ENCODE peak calls at places on chromosomes 16 and 17, in six cellular contexts. One of them, this sample, is unnamed.

GRCh38 chr17:62009220-62009619 is 55.9 kb downstream of the MED13 start:
- DNase-seq in H7: no peak
- DNase-seq in fibroblast of the aortic adventitia: no peak
- DNase-seq in cardiac muscle cell: no peak
- DNase-seq in heart right ventricle: no peak
- DNase-seq in NT2/D1: no peak
- DNase-seq in this sample: no peak

GRCh38 chr16:79563919-79564318 is 36.6 kb downstream of the MAF start:
- DNase-seq in NT2/D1: peak; percentile 11
- DNase-seq in H7: no peak
- DNase-seq in cardiac muscle cell: peak; percentile 21
- DNase-seq in fibroblast of the aortic adventitia: no peak
- DNase-seq in heart right ventricle: no peak
- DNase-seq in this sample: no peak

GRCh38 chr16:66007717-66008116 is 358.8 kb upstream of the CDH5 start:
- DNase-seq in H7: no peak
- DNase-seq in cardiac muscle cell: no peak
- DNase-seq in heart right ventricle: no peak
- DNase-seq in fibroblast of the aortic adventitia: peak; percentile 85
- DNase-seq in NT2/D1: no peak
- DNase-seq in this sample: no peak

GRCh38 chr16:67926181-67926742 is 5.4 kb downstream of the CTRL start:
- DNase-seq in H7: peak; percentile 79
- DNase-seq in fibroblast of the aortic adventitia: peak; percentile 34
- DNase-seq in cardiac muscle cell: no peak
- DNase-seq in heart right ventricle: no peak
- DNase-seq in NT2/D1: no peak
- DNase-seq in this sample: no peak

GRCh38 chr17:78723001-78723796 is 58.9 kb downstream of the CYTH1 start:
- DNase-seq in cardiac muscle cell: peak; percentile 87
- DNase-seq in fibroblast of the aortic adventitia: peak; percentile 31
- DNase-seq in H7: peak; percentile 93
- DNase-seq in heart right ventricle: peak; percentile 55
- DNase-seq in NT2/D1: peak; percentile 57
- DNase-seq in this sample: no peak

GRCh38 chr16:66481943-66482390 is 54.9 kb downstream of the BEAN1 start:
- DNase-seq in cardiac muscle cell: no peak
- DNase-seq in NT2/D1: no peak
- DNase-seq in H7: no peak
- DNase-seq in fibroblast of the aortic adventitia: no peak
- DNase-seq in heart right ventricle: no peak
- DNase-seq in this sample: no peak

GRCh38 chr17:50767446-50767845 is at the start of gene ANKRD40CL:
- DNase-seq in cardiac muscle cell: no peak
- DNase-seq in heart right ventricle: no peak
- DNase-seq in fibroblast of the aortic adventitia: no peak
- DNase-seq in NT2/D1: no peak
- DNase-seq in H7: no peak
- DNase-seq in this sample: no peak

GRCh38 chr17:17538417-17539391 is 42.5 kb upstream of the RASD1 start:
- DNase-seq in fibroblast of the aortic adventitia: peak; percentile 8
- DNase-seq in heart right ventricle: no peak
- DNase-seq in H7: no peak
- DNase-seq in NT2/D1: no peak
- DNase-seq in cardiac muscle cell: peak; percentile 28
- DNase-seq in this sample: no peak

GRCh38 chr16:27596411-27596810 is 46.5 kb downstream of the KATNIP start:
- DNase-seq in cardiac muscle cell: no peak
- DNase-seq in heart right ventricle: no peak
- DNase-seq in NT2/D1: no peak
- DNase-seq in fibroblast of the aortic adventitia: no peak
- DNase-seq in H7: no peak
- DNase-seq in this sample: no peak

GRCh38 chr17:65193305-65194293 is 56.4 kb downstream of the RGS9 start:
- DNase-seq in cardiac muscle cell: no peak
- DNase-seq in NT2/D1: no peak
- DNase-seq in H7: no peak
- DNase-seq in fibroblast of the aortic adventitia: no peak
- DNase-seq in heart right ventricle: no peak
- DNase-seq in this sample: no peak

GRCh38 chr16:12081048-12081404 is 104.5 kb downstream of the SNX29 start:
- DNase-seq in H7: no peak
- DNase-seq in heart right ventricle: no peak
- DNase-seq in fibroblast of the aortic adventitia: no peak
- DNase-seq in cardiac muscle cell: no peak
- DNase-seq in NT2/D1: no peak
- DNase-seq in this sample: no peak

GRCh38 chr16:80932725-80933124 is 74.0 kb downstream of the CMC2 start:
- DNase-seq in heart right ventricle: peak; percentile 46
- DNase-seq in NT2/D1: no peak
- DNase-seq in H7: peak; percentile 39
- DNase-seq in fibroblast of the aortic adventitia: peak; percentile 95
- DNase-seq in cardiac muscle cell: no peak
- DNase-seq in this sample: peak; percentile 39

GRCh38 chr17:9470171-9470570 is 105.4 kb downstream of the STX8 start:
- DNase-seq in NT2/D1: no peak
- DNase-seq in heart right ventricle: no peak
- DNase-seq in fibroblast of the aortic adventitia: no peak
- DNase-seq in cardiac muscle cell: no peak
- DNase-seq in H7: no peak
- DNase-seq in this sample: no peak

GRCh38 chr17:57570740-57571344 is 174.3 kb downstream of the CCDC182 start:
- DNase-seq in H7: no peak
- DNase-seq in fibroblast of the aortic adventitia: peak; percentile 24
- DNase-seq in heart right ventricle: no peak
- DNase-seq in NT2/D1: no peak
- DNase-seq in cardiac muscle cell: no peak
- DNase-seq in this sample: no peak

GRCh38 chr17:47945529-47946508 is 4.4 kb downstream of the PNPO start:
- DNase-seq in H7: no peak
- DNase-seq in fibroblast of the aortic adventitia: no peak
- DNase-seq in cardiac muscle cell: no peak
- DNase-seq in heart right ventricle: no peak
- DNase-seq in NT2/D1: no peak
- DNase-seq in this sample: no peak

GRCh38 chr16:17362946-17363345 is 107.8 kb downstream of the XYLT1 start:
- DNase-seq in H7: no peak
- DNase-seq in cardiac muscle cell: no peak
- DNase-seq in heart right ventricle: no peak
- DNase-seq in NT2/D1: no peak
- DNase-seq in fibroblast of the aortic adventitia: no peak
- DNase-seq in this sample: no peak

GRCh38 chr16:17365211-17365541 is 105.6 kb downstream of the XYLT1 start:
- DNase-seq in cardiac muscle cell: no peak
- DNase-seq in NT2/D1: no peak
- DNase-seq in heart right ventricle: no peak
- DNase-seq in H7: no peak
- DNase-seq in fibroblast of the aortic adventitia: no peak
- DNase-seq in this sample: no peak

GRCh38 chr16:17365591-17366298 is 105.0 kb downstream of the XYLT1 start:
- DNase-seq in NT2/D1: no peak
- DNase-seq in fibroblast of the aortic adventitia: peak; percentile 76
- DNase-seq in cardiac muscle cell: no peak
- DNase-seq in heart right ventricle: no peak
- DNase-seq in H7: no peak
- DNase-seq in this sample: no peak

GRCh38 chr16:17366299-17366961 is 104.3 kb downstream of the XYLT1 start:
- DNase-seq in NT2/D1: no peak
- DNase-seq in heart right ventricle: no peak
- DNase-seq in cardiac muscle cell: no peak
- DNase-seq in H7: no peak
- DNase-seq in fibroblast of the aortic adventitia: no peak
- DNase-seq in this sample: no peak

DNA sequence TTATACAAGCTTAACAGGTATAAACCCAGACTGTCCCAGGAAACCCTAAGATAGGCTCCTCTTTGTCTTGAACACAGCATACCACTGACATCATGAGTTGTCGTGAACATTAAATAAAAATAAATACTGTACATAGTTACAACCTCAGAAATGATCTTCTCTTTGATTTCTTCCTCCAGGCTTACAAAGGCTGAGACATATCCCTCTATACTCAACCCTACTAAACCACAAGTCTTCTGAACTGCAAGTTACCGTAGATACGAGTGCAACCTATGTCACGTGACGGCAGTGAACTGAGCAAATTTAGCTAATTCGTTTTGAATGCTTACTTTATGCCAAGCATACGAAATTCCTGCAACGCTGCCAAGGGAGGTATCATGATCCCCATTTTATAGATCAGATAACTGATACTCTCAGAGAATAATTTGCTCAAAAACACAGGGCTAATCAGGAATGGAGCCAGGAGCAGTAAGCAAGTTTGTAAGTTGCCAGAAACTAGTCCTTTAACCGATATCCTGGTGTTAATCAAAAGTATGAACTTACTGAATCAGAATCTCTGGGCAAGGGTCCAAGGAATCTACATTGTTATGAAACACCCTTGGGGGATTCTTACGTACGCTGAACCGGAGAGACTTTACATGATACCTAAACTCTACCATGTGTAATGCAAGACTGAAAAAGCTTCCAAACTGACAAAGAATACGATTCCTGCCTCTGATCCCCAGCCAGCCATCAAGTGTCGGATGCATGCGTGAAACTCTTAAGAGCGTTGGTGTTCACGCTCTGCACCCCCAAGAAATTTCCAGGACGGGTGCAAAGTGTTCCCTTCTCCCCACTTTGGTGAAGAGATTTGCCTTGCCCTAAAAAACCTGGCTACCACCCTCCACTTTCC is 106.2 kb downstream of the XYLT1 start:
- DNase-seq in H7: no peak
- DNase-seq in heart right ventricle: no peak
- DNase-seq in fibroblast of the aortic adventitia: peak; percentile 99
- DNase-seq in NT2/D1: no peak
- DNase-seq in cardiac muscle cell: no peak
- DNase-seq in this sample: no peak
- H3K4me3 ChIP-seq in H7: no peak overlapping the region
- H3K4me3 ChIP-seq in heart right ventricle: no peak overlapping the region
- H3K4me3 ChIP-seq in fibroblast of the aortic adventitia: peak overlapping the region; percentile 28
- H3K4me3 ChIP-seq in NT2/D1: no peak overlapping the region
- H3K4me3 ChIP-seq in cardiac muscle cell: no peak overlapping the region
- H3K4me3 ChIP-seq in this sample: no peak overlapping the region

GRCh38 chr17:36680701-36681202 is 79.4 kb downstream of the MRM1 start:
- DNase-seq in fibroblast of the aortic adventitia: no peak
- DNase-seq in cardiac muscle cell: no peak
- DNase-seq in heart right ventricle: no peak
- DNase-seq in NT2/D1: no peak
- DNase-seq in H7: peak; percentile 22
- DNase-seq in this sample: no peak
- H3K4me3 ChIP-seq in fibroblast of the aortic adventitia: no peak overlapping the region
- H3K4me3 ChIP-seq in cardiac muscle cell: no peak overlapping the region
- H3K4me3 ChIP-seq in heart right ventricle: no peak overlapping the region
- H3K4me3 ChIP-seq in NT2/D1: no peak overlapping the region
- H3K4me3 ChIP-seq in H7: no peak overlapping the region
- H3K4me3 ChIP-seq in this sample: no peak overlapping the region

DNA sequence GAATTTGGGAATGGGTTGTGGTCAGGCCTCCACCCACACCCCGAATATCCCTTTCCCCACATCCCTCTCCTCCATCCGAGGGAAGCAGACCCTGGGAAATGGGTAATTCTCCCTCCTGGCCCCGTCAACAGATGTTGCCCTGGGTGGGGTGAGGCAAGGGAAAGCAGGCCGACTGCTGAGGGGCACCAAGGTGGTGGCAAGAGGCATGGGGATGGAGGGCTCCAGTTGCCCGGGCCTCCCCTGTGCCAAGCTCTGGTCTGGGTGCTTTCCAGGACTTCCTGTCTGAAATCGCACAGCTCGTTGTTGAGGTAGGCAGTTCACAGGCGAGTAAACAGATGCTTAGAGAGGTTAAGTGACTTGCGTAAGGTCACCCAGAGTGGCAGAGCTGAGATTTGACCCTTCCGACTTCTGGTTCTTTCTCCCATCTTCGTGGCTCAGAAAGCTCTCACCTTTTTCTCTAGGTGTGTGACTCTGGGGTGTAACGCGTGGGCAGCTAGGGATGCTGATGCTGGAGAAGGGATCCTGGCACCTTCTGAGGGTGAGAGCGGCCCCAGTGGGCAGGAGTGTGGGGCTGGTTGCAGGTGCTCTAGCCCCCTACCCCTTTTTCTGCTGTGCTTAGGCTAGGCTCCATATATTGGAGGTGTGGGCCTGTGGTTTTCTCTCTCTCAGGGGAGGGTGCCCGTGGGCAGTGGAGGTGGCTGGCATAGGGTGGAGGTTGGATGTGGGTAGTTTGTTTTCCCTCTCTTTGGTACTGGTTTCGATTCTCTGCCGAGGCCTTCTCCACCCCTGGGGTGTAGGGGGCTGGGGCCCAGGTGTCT is 17.2 kb downstream of the RARA start:
- DNase-seq in cardiac muscle cell: no peak
- DNase-seq in H7: no peak
- DNase-seq in fibroblast of the aortic adventitia: no peak
- DNase-seq in NT2/D1: no peak
- DNase-seq in heart right ventricle: no peak
- DNase-seq in this sample: peak; percentile 78
- H3K4me3 ChIP-seq in cardiac muscle cell: no peak overlapping the region
- H3K4me3 ChIP-seq in H7: no peak overlapping the region
- H3K4me3 ChIP-seq in fibroblast of the aortic adventitia: peak overlapping the region; percentile 9
- H3K4me3 ChIP-seq in NT2/D1: no peak overlapping the region
- H3K4me3 ChIP-seq in heart right ventricle: peak overlapping the region; percentile 34
- H3K4me3 ChIP-seq in this sample: peak overlapping the region; percentile 26

GRCh38 chr17:4782652-4783051 is 3.5 kb downstream of the VMO1 start:
- DNase-seq in H7: peak; percentile 71
- DNase-seq in heart right ventricle: peak; percentile 29
- DNase-seq in fibroblast of the aortic adventitia: no peak
- DNase-seq in NT2/D1: no peak
- DNase-seq in cardiac muscle cell: no peak
- DNase-seq in this sample: peak; percentile 38

GRCh38 chr17:4788159-4788806 is 481 bp upstream of the GLTPD2 start:
- DNase-seq in H7: no peak
- DNase-seq in NT2/D1: no peak
- DNase-seq in heart right ventricle: no peak
- DNase-seq in cardiac muscle cell: no peak
- DNase-seq in fibroblast of the aortic adventitia: peak; percentile 58
- DNase-seq in this sample: no peak

GRCh38 chr17:4786516-4786915 is 352 bp upstream of the VMO1 start:
- DNase-seq in cardiac muscle cell: no peak
- DNase-seq in heart right ventricle: no peak
- DNase-seq in NT2/D1: no peak
- DNase-seq in fibroblast of the aortic adventitia: peak; percentile 43
- DNase-seq in H7: peak; percentile 55
- DNase-seq in this sample: no peak

GRCh38 chr17:4786111-4786491 is at the start of gene VMO1:
- DNase-seq in H7: no peak
- DNase-seq in cardiac muscle cell: no peak
- DNase-seq in heart right ventricle: peak; percentile 32
- DNase-seq in fibroblast of the aortic adventitia: peak; percentile 57
- DNase-seq in NT2/D1: no peak
- DNase-seq in this sample: no peak

GRCh38 chr17:4785311-4786110 is 653 bp downstream of the VMO1 start:
- DNase-seq in NT2/D1: no peak
- DNase-seq in heart right ventricle: no peak
- DNase-seq in H7: peak; percentile 56
- DNase-seq in cardiac muscle cell: no peak
- DNase-seq in fibroblast of the aortic adventitia: no peak
- DNase-seq in this sample: no peak
- H3K4me3 ChIP-seq in NT2/D1: peak overlapping the region; percentile 9
- H3K4me3 ChIP-seq in heart right ventricle: peak overlapping the region; percentile 40
- H3K4me3 ChIP-seq in H7: no peak overlapping the region
- H3K4me3 ChIP-seq in cardiac muscle cell: no peak overlapping the region
- H3K4me3 ChIP-seq in fibroblast of the aortic adventitia: peak overlapping the region; percentile 10
- H3K4me3 ChIP-seq in this sample: no peak overlapping the region

GRCh38 chr16:29813644-29814562 is 1.9 kb downstream of the PRRT2 start:
- DNase-seq in heart right ventricle: no peak
- DNase-seq in cardiac muscle cell: no peak
- DNase-seq in fibroblast of the aortic adventitia: no peak
- DNase-seq in NT2/D1: no peak
- DNase-seq in H7: peak; percentile 72
- DNase-seq in this sample: no peak
- H3K4me3 ChIP-seq in heart right ventricle: no peak overlapping the region
- H3K4me3 ChIP-seq in cardiac muscle cell: no peak overlapping the region
- H3K4me3 ChIP-seq in fibroblast of the aortic adventitia: peak overlapping the region; percentile 22
- H3K4me3 ChIP-seq in NT2/D1: no peak overlapping the region
- H3K4me3 ChIP-seq in H7: no peak overlapping the region
- H3K4me3 ChIP-seq in this sample: no peak overlapping the region